ENCODE peak calls at places on chromosomes 2 and 18, in eight cellular contexts. E is endothelial cell; F is adrenal gland; Q is dermis microvascular lymphatic vessel endothelial cell; O is activated T-helper 9 cell treated with anti-CD3 and anti-CD28 coated beads, Interleukin-2, amount 50 U/mL, for 16 hours; K is NAMALWA; N is NCI-H774; D is stimulated activated CD4-positive, alpha-beta T cell treated with anti-CD3 and anti-CD28 coated beads, Interleukin-4, amount 100 ng/mL, for 1 hour. R is an unnamed sample.

GRCh38 chr2:138493334-138493733 is 8.2 kb upstream of the SPOPL start:
- DNase-seq in E (no peak), F (no peak), Q (no peak), O (no peak), K (no peak), N (no peak), D (no peak), R (no peak)

GRCh38 chr2:99066075-99066557 is 75.4 kb upstream of the C2orf15 start:
- DNase-seq in E (peak), F (no peak), Q (peak), O (no peak), K (peak), N (peak), D (no peak), R (no peak)

GRCh38 chr18:31102020-31102684 is at the start of gene DSC2:
- DNase-seq in E (peak), F (no peak), Q (no peak), O (no peak), K (no peak), N (peak), D (no peak), R (no peak)

GRCh38 chr18:44356566-44357157 is 324.0 kb upstream of the SETBP1 start:
- DNase-seq in E (no peak), F (no peak), Q (no peak), O (no peak), K (no peak), N (no peak), D (no peak), R (no peak)

GRCh38 chr2:31318360-31319336 is 84.7 kb downstream of the EHD3 start:
- DNase-seq in E (no peak), F (no peak), Q (no peak), O (peak), K (peak), N (no peak), D (peak), R (no peak)

GRCh38 chr2:31191931-31192330 is 25.4 kb downstream of the CAPN14 start:
- DNase-seq in E (no peak), F (peak), Q (no peak), O (no peak), K (no peak), N (no peak), D (no peak), R (no peak)

GRCh38 chr2:234979204-234980167 is 27.7 kb downstream of the SH3BP4 start:
- DNase-seq in E (no peak), F (no peak), Q (peak), O (no peak), K (peak), N (no peak), D (no peak), R (no peak)

GRCh38 chr2:211351998-211352397 is 795.6 kb downstream of the CPS1 start:
- DNase-seq in E (no peak), F (no peak), Q (no peak), O (no peak), K (no peak), N (peak), D (no peak), R (peak)

GRCh38 chr2:166417669-166418068 is 41.9 kb upstream of the SCN9A start:
- DNase-seq in E (no peak), F (no peak), Q (peak), O (no peak), K (peak), N (no peak), D (no peak), R (peak)

GRCh38 chr18:8288447-8289213 is 320.6 kb upstream of the RAB12 start:
- DNase-seq in E (no peak), F (peak), Q (no peak), O (no peak), K (no peak), N (no peak), D (no peak), R (no peak)

GRCh38 chr2:98469862-98470544 is 25.3 kb downstream of the INPP4A start:
- DNase-seq in E (no peak), F (no peak), Q (no peak), O (no peak), K (no peak), N (no peak), D (no peak), R (no peak)

GRCh38 chr2:234863043-234863934 is 88.5 kb upstream of the SH3BP4 start:
- DNase-seq in E (no peak), F (peak), Q (no peak), O (no peak), K (no peak), N (no peak), D (no peak), R (peak)

GRCh38 chr2:117587310-117587709 is 227.2 kb upstream of the DDX18 start:
- DNase-seq in E (no peak), F (no peak), Q (no peak), O (no peak), K (no peak), N (no peak), D (no peak), R (no peak)

GRCh38 chr2:132795220-132795619 is 125.2 kb upstream of the LYPD1 start:
- DNase-seq in E (no peak), F (no peak), Q (no peak), O (no peak), K (no peak), N (no peak), D (no peak), R (no peak)